ENCODE peak calls at places on chromosomes 13 and 19, in five cellular contexts. C is K562, W is SK-N-SH, H is H1, U is HepG2. L is an unnamed sample.

GRCh38 chr19:28941833-28942232 is 271.1 kb downstream of the UQCRFS1 start:
- DNase-seq in C (no peak), U (no peak), H (no peak), W (no peak), L (no peak)

GRCh38 chr13:110245421-110245899 is 61.5 kb downstream of the COL4A1 start:
- DNase-seq in W (peak), U (no peak), C (no peak), H (peak), L (no peak)

GRCh38 chr13:47213057-47213456 is 316.2 kb upstream of the HTR2A start:
- DNase-seq in W (no peak), C (no peak), U (no peak), H (no peak), L (no peak)

GRCh38 chr13:98450495-98451167 is 126.3 kb downstream of the STK24 start:
- DNase-seq in C (no peak), W (no peak), U (peak), H (no peak), L (no peak)

GRCh38 chr19:7806234-7806633 is 23.8 kb upstream of the EVI5L start:
- DNase-seq in U (no peak), C (no peak), W (no peak), H (no peak), L (no peak)

GRCh38 chr13:51292000-51292550 is 47.4 kb upstream of the SERPINE3 start:
- DNase-seq in C (no peak), U (no peak), W (no peak), H (no peak), L (no peak)

GRCh38 chr13:21894091-21894490 is 223.2 kb downstream of the FGF9 start:
- DNase-seq in H (no peak), W (no peak), U (no peak), C (no peak), L (no peak)

GRCh38 chr13:75946746-75947397 is 310.7 kb downstream of the LMO7 start:
- DNase-seq in W (no peak), H (no peak), U (no peak), C (no peak), L (no peak)

GRCh38 chr13:48081739-48082138 is 13.2 kb downstream of the MED4 start:
- DNase-seq in W (no peak), U (no peak), C (no peak), H (no peak), L (no peak)

GRCh38 chr19:8641908-8642547 is 11.6 kb downstream of the NFILZ start:
- DNase-seq in W (peak), C (peak), H (no peak), U (peak), L (no peak)

GRCh38 chr19:53624776-53625540 is 6.8 kb upstream of the DPRX start:
- DNase-seq in W (no peak), C (no peak), U (no peak), H (no peak), L (no peak)

GRCh38 chr13:92727118-92727517 is 499.5 kb upstream of the GPC6 start:
- DNase-seq in W (peak), C (no peak), H (no peak), U (no peak), L (no peak)

GRCh38 chr13:44434441-44435141 is 61.0 kb downstream of the SERP2 start:
- DNase-seq in U (no peak), H (no peak), C (no peak), W (no peak), L (no peak)

GRCh38 chr19:5103812-5104410 is 135.0 kb downstream of the KDM4B start:
- DNase-seq in C (no peak), W (no peak), H (no peak), U (no peak), L (no peak)

GRCh38 chr19:31676271-31677004 is 327.2 kb upstream of the TSHZ3 start:
- DNase-seq in U (no peak), H (no peak), W (peak), C (peak), L (no peak)

GRCh38 chr13:45238945-45239795 is 38.3 kb upstream of the KCTD4 start:
- DNase-seq in U (no peak), W (no peak), H (no peak), C (no peak), L (no peak)

GRCh38 chr13:32048816-32049215 is 17.2 kb downstream of the FRY start:
- DNase-seq in U (peak), C (no peak), H (no peak), W (peak), L (no peak)

GRCh38 chr19:45999653-46000121 is 4.4 kb downstream of the CCDC61 start:
- DNase-seq in H (peak), W (peak), U (no peak), C (peak), L (no peak)

GRCh38 chr13:50208826-50209335 is 193.6 kb downstream of the KCNRG start:
- DNase-seq in H (peak), C (peak), W (no peak), U (peak), L (no peak)

GRCh38 chr19:41696402-41697197 is 8.5 kb upstream of the CEACAM7 start:
- DNase-seq in H (no peak), C (peak), U (no peak), W (no peak), L (no peak)

GRCh38 chr13:89878904-89879303 is 1468.6 kb upstream of the MIR17HG start:
- DNase-seq in U (no peak), C (no peak), H (no peak), W (no peak), L (no peak)

GRCh38 chr13:48072304-48072703 is 22.6 kb downstream of the MED4 start:
- DNase-seq in C (no peak), H (no peak), W (no peak), U (no peak), L (no peak)

GRCh38 chr13:33168326-33168960 is 117.1 kb downstream of the STARD13 start:
- DNase-seq in W (no peak), U (peak), H (no peak), C (no peak), L (no peak)

GRCh38 chr13:106261450-106261849 is 274.0 kb downstream of the EFNB2 start:
- DNase-seq in U (no peak), C (no peak), H (no peak), W (no peak), L (no peak)

GRCh38 chr13:43167058-43167457 is 143.7 kb downstream of the DNAJC15 start:
- DNase-seq in C (no peak), U (no peak), H (no peak), W (no peak), L (no peak)

GRCh38 chr13:43171489-43171888 is 148.1 kb downstream of the DNAJC15 start:
- DNase-seq in C (no peak), W (no peak), H (no peak), U (no peak), L (no peak)

GRCh38 chr13:43170497-43170896 is 147.1 kb downstream of the DNAJC15 start:
- DNase-seq in C (no peak), H (no peak), U (no peak), W (no peak), L (no peak)
- TF ChIP-seq CHD2 in C (no peak), H (no peak), U (no peak), W (no peak), L (no peak)

DNA sequence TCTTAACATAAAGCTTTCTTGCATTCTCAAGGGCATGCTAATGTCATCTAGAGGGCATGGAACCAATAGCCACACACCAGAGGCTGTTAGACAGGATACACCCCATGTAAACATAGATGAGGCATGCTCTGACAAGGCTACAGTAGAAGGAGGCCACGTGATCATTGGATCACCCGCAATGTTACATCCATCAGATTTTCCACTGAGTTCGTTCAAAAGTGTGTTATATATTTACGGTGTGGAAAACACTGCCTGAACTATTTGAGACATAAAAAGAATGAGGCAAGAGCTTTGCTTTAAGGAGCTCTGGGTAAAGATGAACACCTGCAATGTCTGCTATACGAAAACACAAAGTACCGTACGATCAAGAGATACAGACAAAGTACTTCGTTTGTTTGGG is 817.5 kb upstream of the SLC10A2 start:
- DNase-seq in U (no peak), W (no peak), C (no peak), H (no peak), L (no peak)
- TF ChIP-seq GABPA in U (no peak), W (no peak), C (no peak), H (no peak), L (no peak)

DNA sequence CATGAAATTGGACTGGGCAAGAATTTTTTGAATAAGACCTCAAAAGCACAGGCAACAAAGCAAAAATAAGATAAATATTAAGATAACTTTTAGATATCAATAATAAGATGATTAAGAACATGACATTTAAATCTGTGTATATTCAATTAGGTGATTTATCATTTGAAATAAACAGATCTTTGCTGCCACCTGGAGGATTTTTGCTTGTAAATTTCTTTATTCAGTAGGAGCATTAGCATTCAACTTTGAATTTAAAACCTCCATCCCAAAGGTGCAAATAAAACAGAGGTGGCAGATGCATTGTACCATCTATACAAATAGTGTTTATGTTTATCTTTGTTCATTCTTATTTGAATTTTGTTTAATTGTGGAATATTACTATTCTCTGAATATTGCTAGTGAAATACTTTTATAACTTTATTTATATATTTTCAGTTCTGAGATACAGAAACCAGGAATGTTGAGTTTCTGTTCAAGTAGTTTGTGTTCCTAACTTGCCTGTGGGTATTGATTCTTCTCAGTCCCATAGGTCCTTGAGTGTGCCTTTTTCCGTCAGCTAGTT is 20.9 kb downstream of the COG6 start:
- DNase-seq in U (peak), W (peak), H (no peak), C (peak), L (no peak)
- TF ChIP-seq CHD2 in U (no peak), W (no peak), H (no peak), C (no peak), L (no peak)

DNA sequence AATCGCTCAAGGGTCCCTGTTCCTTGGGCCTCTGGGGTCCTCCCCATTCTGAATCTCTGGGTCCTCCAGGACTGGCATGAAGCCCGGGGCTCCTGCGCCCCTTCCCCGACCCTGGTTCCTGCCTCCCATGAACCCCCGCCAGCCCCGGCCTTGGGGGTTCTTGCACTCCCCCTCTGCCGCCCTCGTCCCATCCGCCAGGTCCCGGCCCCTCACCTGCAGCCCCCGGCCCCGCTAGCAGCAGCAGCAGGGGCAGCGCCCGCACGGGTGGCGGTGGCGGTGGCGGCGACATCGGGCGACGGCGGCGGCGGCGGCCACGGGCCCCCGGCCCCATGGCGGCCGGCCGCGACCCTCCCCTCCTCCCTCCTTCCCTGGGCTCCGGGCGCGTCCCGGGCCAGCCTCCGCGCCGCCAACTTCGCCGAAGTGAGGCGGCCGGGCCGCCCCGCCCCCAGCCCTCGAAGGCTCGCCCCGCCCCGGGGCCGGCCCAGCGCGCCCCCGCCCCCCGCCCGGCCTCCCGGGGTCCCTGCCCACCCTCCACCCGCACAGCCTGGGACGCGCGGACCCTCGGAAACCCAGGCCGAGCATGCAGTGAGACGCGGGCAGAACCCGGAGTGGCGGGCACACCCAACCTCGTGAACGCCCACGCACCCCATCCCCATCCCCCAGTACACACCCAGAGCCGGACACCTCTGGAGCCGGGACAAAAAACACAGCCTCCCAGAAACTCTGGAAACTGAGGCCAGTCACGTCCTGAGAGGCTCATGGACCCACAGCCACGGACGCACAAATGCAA is at the start of gene NOTCH3:
- DNase-seq in H (peak), U (no peak), C (no peak), W (peak), L (no peak)
- TF ChIP-seq GABPA in H (no peak), U (no peak), C (no peak), W (no peak), L (no peak)

DNA sequence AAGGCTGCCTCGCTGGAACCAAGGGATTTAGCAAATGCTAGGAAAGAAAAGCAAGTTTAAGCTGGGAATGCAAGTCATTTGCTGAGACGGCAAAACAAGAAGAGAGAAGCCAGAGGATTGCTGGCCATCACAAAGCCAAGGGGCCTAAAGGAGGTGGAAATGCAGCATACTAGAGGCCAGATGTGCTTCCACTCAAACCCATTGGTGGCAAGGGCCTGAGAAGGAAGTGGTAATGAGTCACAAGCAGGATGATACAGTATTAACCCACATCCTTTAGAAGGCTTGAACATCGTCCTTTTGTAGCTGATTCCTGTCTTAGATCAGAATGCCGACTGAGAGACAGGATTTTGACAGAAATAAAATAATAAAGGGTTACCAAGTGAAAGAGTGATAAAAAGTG is 68.2 kb downstream of the ITGBL1 start:
- DNase-seq in H (no peak), U (no peak), C (no peak), W (no peak), L (no peak)
- TF ChIP-seq CHD2 in H (no peak), U (no peak), C (no peak), W (no peak), L (no peak)

GRCh38 chr13:74129500-74130144 is 4.6 kb downstream of the KLF12 start:
- DNase-seq in U (no peak), W (no peak), H (no peak), C (peak), L (no peak)
- TF ChIP-seq GABPA in U (no peak), W (no peak), H (no peak), C (no peak), L (no peak)

DNA sequence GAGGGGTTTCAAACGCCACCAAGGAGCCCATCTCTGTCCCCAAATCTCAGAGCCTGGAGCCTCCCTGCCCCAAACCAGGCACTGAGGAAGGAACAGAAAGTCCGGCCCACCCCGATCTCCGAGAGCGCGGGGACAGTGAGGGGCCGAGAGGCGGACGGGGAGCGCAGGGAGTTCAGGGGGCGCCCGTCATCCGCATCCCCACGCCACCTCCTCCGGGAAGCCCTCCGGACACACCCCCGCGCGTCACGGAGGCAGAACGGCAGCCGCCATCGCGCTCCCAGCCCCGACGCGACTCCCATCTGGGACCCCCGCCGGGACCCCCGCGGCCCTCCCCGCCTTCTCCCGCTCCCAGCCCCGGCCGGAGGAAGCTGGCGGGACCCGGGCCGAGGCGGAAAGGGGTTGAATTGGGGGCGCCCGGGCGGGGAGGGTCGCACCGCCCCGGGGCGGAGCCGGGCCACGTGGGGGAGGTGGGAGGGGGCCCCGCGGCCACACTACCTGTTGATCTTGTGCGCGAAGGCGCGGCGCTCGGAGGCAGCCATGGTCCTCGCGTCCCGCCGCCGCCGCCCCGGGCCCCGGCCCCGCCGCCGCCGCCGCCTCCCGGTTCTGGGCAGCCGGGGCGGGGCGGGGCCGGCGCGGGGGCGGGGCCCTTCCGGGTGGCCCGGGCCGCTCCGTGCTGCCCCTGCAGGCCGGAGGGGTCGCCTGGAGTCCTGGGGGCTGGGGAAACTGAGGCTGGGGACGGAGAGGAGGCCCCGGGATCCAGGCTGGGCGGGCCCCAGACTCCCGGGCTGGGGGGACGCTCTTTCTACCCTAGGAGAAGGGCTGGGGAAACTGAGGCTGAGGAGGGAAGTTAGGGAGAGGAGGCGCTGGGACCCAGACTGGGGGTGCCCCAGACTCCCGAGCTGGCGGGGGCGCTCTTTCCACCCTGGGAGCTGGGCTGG is at the start of gene DOCK6:
- DNase-seq in H (peak), C (peak), U (no peak), W (peak), L (no peak)
- TF ChIP-seq CHD2 in H (no peak), C (no peak), U (no peak), W (no peak), L (no peak)